ENCODE peak calls at places on chromosomes 2 and 18, in five cellular contexts. G, L, W, M and C are unnamed samples.

GRCh38 chr2:191249131-191249813 is 4.1 kb downstream of the MYO1B start:
- DNase-seq in W (no peak), M (no peak), G (no peak), L (no peak), C (no peak)

GRCh38 chr18:79527656-79528055 is 131.9 kb downstream of the NFATC1 start:
- DNase-seq in G (no peak), W (no peak), L (no peak), M (no peak), C (peak; percentile 42)

GRCh38 chr2:120758181-120759048 is 22.7 kb downstream of the GLI2 start:
- DNase-seq in M (peak; percentile 51), W (no peak), G (no peak), L (peak; percentile 78), C (peak; percentile 50)

GRCh38 chr2:187985923-187986322 is 305.8 kb upstream of the GULP1 start:
- DNase-seq in L (no peak), W (no peak), G (no peak), M (no peak), C (no peak)

GRCh38 chr2:184756885-184757284 is 158.6 kb downstream of the ZNF804A start:
- DNase-seq in L (no peak), W (no peak), M (no peak), G (no peak), C (no peak)

GRCh38 chr2:25372405-25373268 is 30.9 kb upstream of the DNMT3A start:
- DNase-seq in M (no peak), G (no peak), W (no peak), L (no peak), C (peak; percentile 8)

GRCh38 chr2:233371608-233372007 is 17.3 kb downstream of the DGKD start:
- DNase-seq in M (no peak), L (no peak), G (no peak), W (no peak), C (no peak)

GRCh38 chr2:176758426-176758825 is 454.2 kb upstream of the HNRNPA3 start:
- DNase-seq in L (no peak), W (no peak), G (no peak), M (no peak), C (no peak)

GRCh38 chr2:8421658-8422499 is 260.0 kb upstream of the ID2 start:
- DNase-seq in M (no peak), L (no peak), G (no peak), W (no peak), C (no peak)

GRCh38 chr2:16615687-16616615 is 49.7 kb downstream of the CYRIA start:
- DNase-seq in W (no peak), M (no peak), G (no peak), L (peak; percentile 59), C (no peak)

GRCh38 chr2:143264851-143265250 is 135.6 kb downstream of the ARHGAP15 start:
- DNase-seq in W (peak; percentile 63), G (no peak), M (no peak), L (no peak), C (no peak)

DNA sequence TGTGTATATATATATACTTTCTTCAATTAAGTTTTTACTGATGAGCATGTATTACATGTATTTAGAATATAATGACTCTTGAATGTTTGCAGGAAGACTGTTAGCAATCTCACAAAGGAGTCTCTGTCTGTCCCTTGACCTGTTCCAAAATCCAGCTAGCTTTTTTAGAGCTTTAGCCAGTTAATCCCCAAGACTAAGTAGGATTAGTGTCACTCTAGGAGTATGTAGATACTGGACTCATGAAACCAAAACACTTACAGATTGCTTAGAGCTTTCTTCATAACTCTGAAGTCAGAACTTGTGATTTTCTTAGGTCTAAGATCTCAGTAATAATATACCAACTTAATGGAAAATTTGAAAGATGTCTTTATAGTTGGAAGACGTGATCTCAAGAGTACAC is 2.2 kb downstream of the UBXN4 start:
- DNase-seq in W (no peak), M (no peak), G (no peak), L (no peak), C (no peak)
- H3K4me3 ChIP-seq in W (peak overlapping the region; percentile 92), M (no peak overlapping the region), G (no peak overlapping the region), L (peak overlapping the region; percentile 97), C (no peak overlapping the region)

GRCh38 chr18:2881490-2882195 is 34.8 kb downstream of the EMILIN2 start:
- DNase-seq in W (no peak), M (no peak), L (peak; percentile 82), G (peak; percentile 33), C (no peak)
- TF ChIP-seq CTCF in W (no peak), M (no peak), L (no peak), G (no peak), C (no peak)

DNA sequence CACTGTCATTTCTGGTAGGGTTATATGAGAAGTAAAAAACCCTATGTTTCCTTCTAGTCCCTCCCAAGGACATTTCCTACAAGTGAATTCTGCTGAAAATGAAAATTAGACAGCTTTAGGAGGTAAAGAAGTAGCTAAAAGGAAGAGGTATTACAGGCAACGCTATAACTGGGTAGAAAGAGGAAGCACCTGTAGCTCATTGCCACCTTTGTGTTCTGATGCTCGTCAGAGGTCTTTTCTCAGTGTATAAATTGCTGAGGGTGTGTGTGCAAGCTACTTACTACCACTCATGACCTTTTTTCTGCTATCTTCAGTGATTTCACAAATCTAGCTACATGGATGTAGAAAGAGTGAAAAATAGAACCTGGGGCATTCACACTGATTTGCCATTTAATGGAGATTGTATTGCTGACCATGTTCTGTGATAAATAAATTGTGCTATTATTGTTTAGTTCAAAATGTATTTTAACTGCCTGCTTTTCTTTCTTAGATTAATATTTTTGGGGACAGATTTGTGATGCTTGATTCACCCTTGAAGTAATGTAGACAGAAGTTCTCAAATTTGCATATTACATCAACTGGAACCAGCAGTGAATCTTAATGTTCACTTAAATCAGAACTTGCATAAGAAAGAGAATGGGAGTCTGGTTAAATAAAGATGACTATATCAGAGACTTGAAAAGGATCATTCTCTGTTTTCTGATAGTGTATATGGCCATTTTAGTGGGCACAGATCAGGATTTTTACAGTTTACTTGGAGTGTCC is 1.6 kb downstream of the DNAJC10 start:
- DNase-seq in M (no peak), L (no peak), W (no peak), G (no peak), C (peak; percentile 27)
- H3K4me3 ChIP-seq in M (no peak overlapping the region), L (peak overlapping the region; percentile 84), W (peak overlapping the region; percentile 94), G (no peak overlapping the region), C (no peak overlapping the region)

GRCh38 chr2:225326969-225327368 is 72.5 kb upstream of the NYAP2 start:
- DNase-seq in G (no peak), M (no peak), W (no peak), L (no peak), C (no peak)

GRCh38 chr2:225328192-225328591 is 71.3 kb upstream of the NYAP2 start:
- DNase-seq in G (no peak), W (peak; percentile 51), M (no peak), L (no peak), C (no peak)
- TF ChIP-seq CTCF in G (no peak), W (no peak), M (no peak), L (no peak), C (no peak)

GRCh38 chr18:46253498-46253897 is 149.3 kb downstream of the HAUS1 start:
- DNase-seq in G (no peak), W (peak; percentile 6), M (no peak), L (no peak), C (no peak)
- H3K4me3 ChIP-seq in G (no peak overlapping the region), W (no peak overlapping the region), M (no peak overlapping the region), L (no peak overlapping the region), C (no peak overlapping the region)

DNA sequence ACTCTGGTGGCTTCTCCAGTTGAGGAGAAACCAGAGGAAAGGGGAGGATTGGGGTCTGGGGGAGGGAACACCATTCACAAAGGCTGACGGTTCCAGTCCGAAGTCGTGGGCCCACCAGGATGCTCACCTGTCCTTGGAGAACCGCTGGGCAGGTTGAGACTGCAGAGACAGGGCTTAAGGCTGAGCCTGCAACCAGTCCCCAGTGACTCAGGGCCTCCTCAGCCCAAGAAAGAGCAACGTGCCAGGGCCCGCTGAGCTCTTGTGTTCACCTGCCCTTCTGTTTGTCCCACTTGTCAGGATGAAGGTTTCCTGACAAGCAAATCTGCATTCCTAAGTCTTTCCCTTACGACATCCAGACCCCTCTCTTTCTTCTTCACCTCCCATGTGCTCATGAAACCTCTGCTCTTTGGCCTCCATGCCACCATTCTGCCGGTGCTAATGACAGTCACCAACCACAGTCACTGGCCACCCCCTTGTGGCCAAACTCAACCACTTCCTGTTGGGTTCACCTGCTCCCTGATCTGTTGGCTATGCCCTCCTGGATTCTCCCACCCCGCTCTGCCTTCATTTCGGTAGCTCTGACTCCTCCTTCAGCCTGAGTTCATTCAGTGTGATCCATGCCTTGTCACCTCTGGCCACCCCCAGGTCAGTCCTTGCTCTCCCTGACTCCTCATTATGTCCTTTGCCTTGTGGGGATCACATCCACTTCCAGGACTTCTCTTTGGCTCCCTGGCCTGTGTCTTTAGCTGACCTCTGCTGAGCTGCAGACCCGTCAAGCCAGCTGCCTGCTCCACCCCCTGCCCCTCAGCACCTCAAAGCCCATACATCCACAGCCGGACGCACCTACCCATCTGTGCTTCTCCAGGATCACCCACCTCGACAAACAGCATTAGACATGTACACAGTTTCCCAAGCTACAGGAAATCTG is 17.6 kb downstream of the EMX1 start:
- DNase-seq in L (peak; percentile 42), M (peak; percentile 66), W (peak; percentile 51), G (no peak), C (no peak)
- TF ChIP-seq CTCF in L (peak; percentile 22), M (peak; percentile 19), W (peak; percentile 61), G (no peak), C (no peak)

DNA sequence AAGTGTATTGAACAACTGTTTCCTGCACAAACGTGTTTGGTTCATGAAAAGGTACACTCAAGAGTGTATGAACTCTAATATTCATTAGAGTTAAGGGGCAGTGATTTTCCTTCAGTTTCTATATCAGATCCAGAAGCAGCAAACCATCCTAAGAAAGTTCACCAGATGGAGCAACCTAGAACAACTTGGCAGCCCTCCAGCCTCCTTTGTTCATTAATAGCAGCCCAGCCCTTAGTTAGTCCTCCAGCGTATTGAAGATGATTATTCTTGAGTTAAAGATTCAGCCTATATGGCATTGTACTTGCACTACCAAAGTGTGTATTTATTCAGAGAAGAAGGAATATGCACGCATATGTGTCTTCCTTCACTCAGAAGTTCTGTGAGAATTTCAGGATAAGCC is 365.5 kb downstream of the SETBP1 start:
- DNase-seq in M (no peak), G (no peak), L (no peak), W (no peak), C (no peak)
- H3K4me3 ChIP-seq in M (no peak overlapping the region), G (no peak overlapping the region), L (no peak overlapping the region), W (no peak overlapping the region), C (no peak overlapping the region)

DNA sequence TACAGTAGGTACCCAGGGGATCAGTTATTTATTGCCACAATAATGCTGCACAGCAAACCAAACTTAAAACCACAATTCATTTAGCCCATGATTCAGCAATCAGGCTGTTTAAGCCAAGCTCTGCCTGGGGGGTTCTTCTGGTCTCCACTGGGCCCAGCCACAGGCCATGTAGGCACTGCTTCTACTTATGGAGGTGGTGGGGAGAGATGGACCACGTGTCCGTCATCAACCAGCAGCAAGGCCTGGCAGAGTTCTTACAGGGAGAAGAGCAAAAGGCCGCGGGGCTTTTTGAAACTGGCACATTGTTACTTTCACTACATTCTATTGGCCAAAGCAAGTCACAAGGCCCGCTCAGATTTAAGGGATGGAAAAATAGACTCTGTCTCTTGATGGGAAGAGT is 76.3 kb upstream of the DAPL1 start:
- DNase-seq in W (no peak), G (no peak), M (no peak), L (no peak), C (no peak)
- TF ChIP-seq CTCF in W (no peak), G (no peak), M (no peak), L (no peak), C (no peak)